ENCODE peak calls at places on chromosomes 11 and 22, in eight cellular contexts. One of them, this sample, is unnamed.
A peak's percentile ranks its signal among the peaks of the same experiment; 100 is the strongest.

GRCh38 chr11:118641463-118642019 is 34.1 kb downstream of the PHLDB1 start:
- DNase-seq in activated CD4-positive, CD25-positive, alpha-beta regulatory T cell: no peak
- DNase-seq in cardiac muscle cell: no peak
- DNase-seq in fibroblast of gingiva: no peak
- DNase-seq in GM12892: no peak
- DNase-seq in T-helper 1 cell: no peak
- DNase-seq in mucosa of gallbladder: peak; percentile 57
- DNase-seq in NCI-H187 treated with DMSO at 0.1 percent for 48 hours: peak; percentile 54
- DNase-seq in this sample: no peak

GRCh38 chr11:122861631-122862030 is 20.9 kb upstream of the JHY start:
- DNase-seq in activated CD4-positive, CD25-positive, alpha-beta regulatory T cell: no peak
- DNase-seq in mucosa of gallbladder: no peak
- DNase-seq in NCI-H187 treated with DMSO at 0.1 percent for 48 hours: no peak
- DNase-seq in GM12892: no peak
- DNase-seq in cardiac muscle cell: no peak
- DNase-seq in T-helper 1 cell: no peak
- DNase-seq in fibroblast of gingiva: no peak
- DNase-seq in this sample: no peak

GRCh38 chr11:2779981-2780849 is 80.4 kb upstream of the KCNQ1OT1 start:
- DNase-seq in cardiac muscle cell: no peak
- DNase-seq in mucosa of gallbladder: peak; percentile 10
- DNase-seq in GM12892: peak; percentile 8
- DNase-seq in NCI-H187 treated with DMSO at 0.1 percent for 48 hours: no peak
- DNase-seq in fibroblast of gingiva: no peak
- DNase-seq in T-helper 1 cell: peak; percentile 7
- DNase-seq in activated CD4-positive, CD25-positive, alpha-beta regulatory T cell: no peak
- DNase-seq in this sample: no peak

GRCh38 chr11:69664103-69664775 is 10.9 kb downstream of the LTO1 start:
- DNase-seq in cardiac muscle cell: no peak
- DNase-seq in NCI-H187 treated with DMSO at 0.1 percent for 48 hours: no peak
- DNase-seq in mucosa of gallbladder: no peak
- DNase-seq in fibroblast of gingiva: no peak
- DNase-seq in GM12892: no peak
- DNase-seq in T-helper 1 cell: no peak
- DNase-seq in activated CD4-positive, CD25-positive, alpha-beta regulatory T cell: no peak
- DNase-seq in this sample: no peak

GRCh38 chr22:28017859-28018258 is 98.8 kb upstream of the PITPNB start:
- DNase-seq in activated CD4-positive, CD25-positive, alpha-beta regulatory T cell: no peak
- DNase-seq in mucosa of gallbladder: no peak
- DNase-seq in cardiac muscle cell: no peak
- DNase-seq in T-helper 1 cell: no peak
- DNase-seq in NCI-H187 treated with DMSO at 0.1 percent for 48 hours: no peak
- DNase-seq in GM12892: no peak
- DNase-seq in fibroblast of gingiva: no peak
- DNase-seq in this sample: no peak

GRCh38 chr11:77884829-77885190 is 63.9 kb downstream of the AAMDC start:
- DNase-seq in cardiac muscle cell: no peak
- DNase-seq in mucosa of gallbladder: no peak
- DNase-seq in GM12892: no peak
- DNase-seq in activated CD4-positive, CD25-positive, alpha-beta regulatory T cell: no peak
- DNase-seq in T-helper 1 cell: no peak
- DNase-seq in NCI-H187 treated with DMSO at 0.1 percent for 48 hours: no peak
- DNase-seq in fibroblast of gingiva: no peak
- DNase-seq in this sample: no peak

GRCh38 chr11:6667733-6668374 is 12.2 kb upstream of the DCHS1 start:
- DNase-seq in T-helper 1 cell: no peak
- DNase-seq in fibroblast of gingiva: peak; percentile 26
- DNase-seq in mucosa of gallbladder: no peak
- DNase-seq in GM12892: no peak
- DNase-seq in cardiac muscle cell: peak; percentile 22
- DNase-seq in activated CD4-positive, CD25-positive, alpha-beta regulatory T cell: no peak
- DNase-seq in NCI-H187 treated with DMSO at 0.1 percent for 48 hours: no peak
- DNase-seq in this sample: no peak

GRCh38 chr11:33557201-33557600 is 143.4 kb downstream of the C11orf91 start:
- DNase-seq in T-helper 1 cell: no peak
- DNase-seq in activated CD4-positive, CD25-positive, alpha-beta regulatory T cell: no peak
- DNase-seq in GM12892: no peak
- DNase-seq in cardiac muscle cell: no peak
- DNase-seq in mucosa of gallbladder: no peak
- DNase-seq in fibroblast of gingiva: no peak
- DNase-seq in NCI-H187 treated with DMSO at 0.1 percent for 48 hours: no peak
- DNase-seq in this sample: no peak

GRCh38 chr11:57568330-57568766 is 876 bp upstream of the UBE2L6 start:
- DNase-seq in cardiac muscle cell: no peak
- DNase-seq in GM12892: no peak
- DNase-seq in T-helper 1 cell: no peak
- DNase-seq in mucosa of gallbladder: peak; percentile 85
- DNase-seq in NCI-H187 treated with DMSO at 0.1 percent for 48 hours: no peak
- DNase-seq in activated CD4-positive, CD25-positive, alpha-beta regulatory T cell: peak; percentile 78
- DNase-seq in fibroblast of gingiva: peak; percentile 63
- DNase-seq in this sample: peak; percentile 62

GRCh38 chr11:13309156-13309555 is 31.6 kb downstream of the BMAL1 start:
- DNase-seq in mucosa of gallbladder: no peak
- DNase-seq in fibroblast of gingiva: no peak
- DNase-seq in T-helper 1 cell: no peak
- DNase-seq in NCI-H187 treated with DMSO at 0.1 percent for 48 hours: no peak
- DNase-seq in GM12892: no peak
- DNase-seq in activated CD4-positive, CD25-positive, alpha-beta regulatory T cell: no peak
- DNase-seq in cardiac muscle cell: no peak
- DNase-seq in this sample: no peak

GRCh38 chr11:6472934-6473333 is 807 bp downstream of the TRIM3 start:
- DNase-seq in activated CD4-positive, CD25-positive, alpha-beta regulatory T cell: no peak
- DNase-seq in mucosa of gallbladder: no peak
- DNase-seq in fibroblast of gingiva: no peak
- DNase-seq in GM12892: no peak
- DNase-seq in T-helper 1 cell: no peak
- DNase-seq in cardiac muscle cell: no peak
- DNase-seq in NCI-H187 treated with DMSO at 0.1 percent for 48 hours: no peak
- DNase-seq in this sample: no peak

GRCh38 chr11:73978576-73979086 is 4.0 kb downstream of the UCP2 start:
- DNase-seq in T-helper 1 cell: no peak
- DNase-seq in mucosa of gallbladder: no peak
- DNase-seq in cardiac muscle cell: no peak
- DNase-seq in activated CD4-positive, CD25-positive, alpha-beta regulatory T cell: no peak
- DNase-seq in fibroblast of gingiva: no peak
- DNase-seq in GM12892: no peak
- DNase-seq in NCI-H187 treated with DMSO at 0.1 percent for 48 hours: no peak
- DNase-seq in this sample: no peak